ENCODE peak calls at places on chromosome 10, in eight cellular contexts. X is SK-N-SH, W is prostate gland, V is HCT116, E is upper lobe of left lung, C is Panc1, P is spleen, O is breast epithelium. J is an unnamed sample.
A peak's percentile ranks its signal among the peaks of the same experiment; 100 is the strongest.

GRCh38 chr10:98338318-98338717 is 70.3 kb upstream of the LOXL4 start:
- DNase-seq in X (no peak), P (no peak), V (no peak), O (no peak), E (no peak), C (no peak), W (no peak), J (no peak)

GRCh38 chr10:124119933-124120332 is 26.5 kb upstream of the CHST15 start:
- DNase-seq in P (no peak), X (no peak), C (no peak), E (no peak), O (no peak), V (no peak), W (no peak), J (no peak)

GRCh38 chr10:18582803-18583202 is 68.6 kb downstream of the NSUN6 start:
- DNase-seq in X (no peak), C (no peak), O (no peak), E (no peak), V (no peak), W (no peak), P (no peak), J (no peak)

GRCh38 chr10:17965649-17966048 is 13.9 kb downstream of the SLC39A12 start:
- DNase-seq in V (no peak), C (no peak), W (no peak), X (no peak), O (no peak), P (no peak), E (no peak), J (no peak)

GRCh38 chr10:11823122-11823988 is at the start of gene PROSER2:
- DNase-seq in X (peak; percentile 82), P (peak; percentile 79), E (peak; percentile 95), V (peak; percentile 27), O (peak; percentile 30), C (no peak), W (peak; percentile 64), J (no peak)

GRCh38 chr10:72812798-72813430 is 80.6 kb upstream of the OIT3 start:
- DNase-seq in V (peak; percentile 42), C (peak; percentile 8), X (no peak), E (no peak), W (no peak), P (no peak), O (no peak), J (no peak)

GRCh38 chr10:842795-843194 is 88.7 kb downstream of the LARP4B start:
- DNase-seq in C (no peak), X (no peak), W (no peak), V (no peak), O (no peak), P (no peak), E (no peak), J (no peak)

GRCh38 chr10:49628599-49628998 is 14.8 kb downstream of the CHAT start:
- DNase-seq in E (no peak), X (no peak), P (no peak), V (no peak), W (no peak), O (no peak), C (no peak), J (no peak)

GRCh38 chr10:100969175-100970075 is at the start of gene SEMA4G:
- DNase-seq in X (peak; percentile 97), W (peak; percentile 34), C (peak; percentile 13), O (no peak), P (peak; percentile 84), E (peak; percentile 91), V (peak; percentile 21), J (peak; percentile 78)

GRCh38 chr10:98403812-98404504 is 11.0 kb downstream of the PYROXD2 start:
- DNase-seq in X (no peak), C (no peak), V (no peak), P (no peak), O (no peak), E (no peak), W (no peak), J (no peak)

GRCh38 chr10:32112055-32112454 is 55.8 kb upstream of the KIF5B start:
- DNase-seq in V (peak; percentile 6), X (no peak), O (peak; percentile 43), W (no peak), C (no peak), E (no peak), P (no peak), J (no peak)

GRCh38 chr10:127196955-127197432 is 603 bp upstream of the INSYN2A start:
- DNase-seq in O (no peak), E (no peak), P (no peak), V (no peak), X (no peak), W (no peak), C (no peak), J (no peak)

GRCh38 chr10:79608505-79609375 is 2.0 kb upstream of the SFTPA1 start:
- DNase-seq in X (peak; percentile 66), O (no peak), P (no peak), C (no peak), V (peak; percentile 24), W (peak; percentile 14), E (peak; percentile 82), J (peak; percentile 46)

GRCh38 chr10:106540606-106541005 is 623.9 kb downstream of the SORCS1 start:
- DNase-seq in P (no peak), O (no peak), X (no peak), C (peak; percentile 13), V (no peak), W (no peak), E (no peak), J (no peak)
- H3K27ac ChIP-seq in P (no peak overlapping the region), O (no peak overlapping the region), X (no peak overlapping the region), C (no peak overlapping the region), V (no peak overlapping the region), W (no peak overlapping the region), E (no peak overlapping the region), J (no peak overlapping the region)

GRCh38 chr10:30858499-30858898 is 173.2 kb downstream of the ZNF438 start:
- DNase-seq in E (no peak), P (no peak), O (no peak), V (no peak), W (no peak), X (no peak), C (no peak), J (no peak)
- TF ChIP-seq POLR2AphosphoS5 in E (no peak), P (no peak), O (no peak), V (no peak), W (no peak), X (no peak), C (no peak), J (no peak)

DNA sequence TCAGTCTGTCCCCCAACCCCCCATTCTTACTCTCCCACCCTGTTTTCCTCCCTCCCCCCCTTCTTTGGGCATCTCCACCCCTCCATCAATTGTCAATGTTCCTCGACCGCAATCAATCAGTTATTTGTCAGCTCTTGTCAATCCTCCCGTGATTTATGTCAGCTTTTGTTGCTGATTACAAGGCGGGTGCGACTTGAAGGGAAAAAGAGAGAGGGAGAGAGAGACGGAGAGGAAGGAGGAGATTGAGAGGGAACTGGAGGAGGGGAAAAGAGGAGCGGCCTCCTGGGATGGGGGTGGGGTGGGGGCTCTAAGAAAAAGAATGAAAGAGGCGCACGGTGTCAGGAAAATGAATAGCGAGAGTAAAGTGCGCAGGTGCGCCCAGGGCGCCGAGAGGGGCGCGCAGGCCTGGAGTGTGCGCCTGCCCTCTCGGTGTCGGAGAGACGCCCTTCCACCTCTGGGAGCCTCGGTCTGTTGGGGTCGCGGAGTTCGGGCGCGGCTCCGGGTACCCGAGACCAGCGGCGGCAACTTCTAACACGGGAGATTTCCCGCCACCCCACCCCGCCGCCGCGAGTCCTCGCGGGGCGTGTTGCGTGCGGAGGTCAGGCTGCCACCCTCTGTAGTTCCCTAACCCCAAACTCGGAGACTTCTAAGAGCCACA is 1.1 kb upstream of the ZNF503 start:
- DNase-seq in C (no peak), O (peak; percentile 21), W (peak; percentile 52), E (peak; percentile 89), V (no peak), X (peak; percentile 58), P (no peak), J (peak; percentile 73)
- H3K4me3 ChIP-seq in C (peak overlapping the region; percentile 61), O (peak overlapping the region; percentile 81), W (peak overlapping the region; percentile 100), E (peak overlapping the region; percentile 86), V (peak overlapping the region; percentile 96), X (peak overlapping the region; percentile 82), P (peak overlapping the region; percentile 70), J (peak overlapping the region; percentile 94)

DNA sequence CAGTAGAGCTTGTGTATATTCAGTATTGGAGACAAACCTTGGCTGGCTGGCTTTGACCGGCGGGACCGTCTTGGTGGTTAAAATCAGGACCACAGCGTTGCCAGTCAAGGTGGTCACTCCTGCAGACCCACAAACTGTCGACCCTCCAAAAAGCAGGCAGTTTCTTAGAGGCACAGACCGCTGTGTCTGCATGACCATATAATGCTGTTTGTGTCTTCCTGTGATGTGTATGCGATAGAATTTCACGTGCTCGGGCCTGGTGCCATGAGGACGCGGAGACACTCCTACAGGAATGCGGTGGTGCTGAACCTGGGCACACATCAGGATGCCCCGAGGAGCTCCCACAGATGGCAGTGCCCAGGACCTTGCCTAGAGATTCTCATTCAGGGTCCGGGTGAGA is 34.8 kb downstream of the BNIP3 start:
- DNase-seq in P (peak; percentile 47), V (no peak), O (peak; percentile 14), E (no peak), X (no peak), W (no peak), C (no peak), J (peak; percentile 46)
- H3K27ac ChIP-seq in P (no peak overlapping the region), V (no peak overlapping the region), O (no peak overlapping the region), E (no peak overlapping the region), X (no peak overlapping the region), W (no peak overlapping the region), C (no peak overlapping the region), J (no peak overlapping the region)

GRCh38 chr10:91545817-91546216 is 87.1 kb downstream of the PPP1R3C start:
- DNase-seq in O (no peak), C (no peak), W (no peak), P (no peak), X (no peak), V (no peak), E (no peak), J (no peak)

GRCh38 chr10:91537614-91538383 is 95.1 kb downstream of the PPP1R3C start:
- DNase-seq in X (no peak), V (no peak), P (no peak), C (no peak), W (no peak), E (no peak), O (no peak), J (no peak)

GRCh38 chr10:91540714-91541113 is 92.2 kb downstream of the PPP1R3C start:
- DNase-seq in C (no peak), E (no peak), X (no peak), V (peak; percentile 4), W (no peak), O (no peak), P (no peak), J (no peak)

GRCh38 chr10:91539930-91540329 is 92.9 kb downstream of the PPP1R3C start:
- DNase-seq in X (no peak), V (no peak), P (no peak), W (no peak), O (no peak), C (no peak), E (no peak), J (no peak)

DNA sequence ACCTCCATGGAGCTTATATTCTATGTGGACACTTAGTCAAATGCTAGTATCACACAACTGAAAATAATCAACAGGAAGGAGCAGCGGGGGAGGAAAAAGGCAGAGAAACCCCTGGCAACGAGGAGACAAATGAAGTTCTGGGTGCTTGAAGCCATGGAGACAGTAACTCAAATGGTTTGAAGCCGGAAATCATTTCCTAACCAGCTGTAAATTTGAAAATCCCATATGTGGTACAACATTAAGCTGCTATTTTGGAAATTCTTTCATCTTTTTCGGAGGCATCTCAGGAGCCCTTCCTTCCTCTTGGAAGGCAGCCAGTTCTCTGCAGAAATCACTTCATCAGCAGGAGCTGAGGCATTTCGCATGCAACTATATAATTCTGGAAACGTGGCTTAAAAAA is 91.4 kb downstream of the PPP1R3C start:
- DNase-seq in X (no peak), O (no peak), P (no peak), E (no peak), C (no peak), W (no peak), V (no peak), J (no peak)
- TF ChIP-seq POLR2AphosphoS5 in X (no peak), O (no peak), P (no peak), E (no peak), C (no peak), W (no peak), V (no peak), J (no peak)

J was measured in sigmoid colon.